ENCODE peak calls at places on chromosomes 7 and 10, in six cellular contexts. K, J, N, U, F and R are unnamed samples.

GRCh38 chr10:64859911-64860310 is 1338.7 kb downstream of the REEP3 start:
- DNase-seq in F (no peak), N (no peak), K (no peak), J (no peak), U (no peak), R (no peak)

GRCh38 chr7:17844022-17844421 is 96.3 kb downstream of the SNX13 start:
- DNase-seq in N (no peak), J (no peak), U (no peak), F (no peak), K (no peak), R (no peak)

GRCh38 chr10:30701471-30702173 is 72.1 kb upstream of the LYZL2 start:
- DNase-seq in F (no peak), U (no peak), J (no peak), N (peak; percentile 75), K (peak; percentile 62), R (no peak)

GRCh38 chr10:35342381-35342780 is 6.1 kb downstream of the CCNY start:
- DNase-seq in U (no peak), F (no peak), J (no peak), N (no peak), K (no peak), R (no peak)

GRCh38 chr7:129010075-129010474 is 44.8 kb downstream of the TNPO3 start:
- DNase-seq in J (no peak), K (no peak), U (no peak), N (no peak), F (no peak), R (no peak)

GRCh38 chr7:133235212-133235883 is 17.5 kb upstream of the EXOC4 start:
- DNase-seq in K (no peak), N (peak; percentile 31), F (no peak), U (no peak), J (no peak), R (no peak)

GRCh38 chr7:141451232-141451631 is 100.0 kb upstream of the AGK start:
- DNase-seq in K (no peak), U (no peak), F (no peak), N (no peak), J (no peak), R (no peak)

GRCh38 chr7:99033765-99034164 is 110.1 kb downstream of the SMURF1 start:
- DNase-seq in J (no peak), N (no peak), F (no peak), U (no peak), K (no peak), R (no peak)

GRCh38 chr7:1899951-1900762 is 230.1 kb downstream of the ELFN1 start:
- DNase-seq in F (no peak), K (no peak), J (no peak), N (no peak), U (no peak), R (no peak)

GRCh38 chr10:118807512-118808305 is 52.9 kb upstream of the CACUL1 start:
- DNase-seq in N (no peak), K (no peak), J (no peak), U (no peak), F (peak; percentile 72), R (no peak)

GRCh38 chr7:112669306-112669705 is 120.9 kb downstream of the TMEM168 start:
- DNase-seq in J (no peak), U (no peak), N (no peak), K (no peak), F (no peak), R (no peak)
- H2BK120ac ChIP-seq in J (no peak overlapping the region), U (no peak overlapping the region), N (no peak overlapping the region), K (no peak overlapping the region), F (no peak overlapping the region), R (no peak overlapping the region)

DNA sequence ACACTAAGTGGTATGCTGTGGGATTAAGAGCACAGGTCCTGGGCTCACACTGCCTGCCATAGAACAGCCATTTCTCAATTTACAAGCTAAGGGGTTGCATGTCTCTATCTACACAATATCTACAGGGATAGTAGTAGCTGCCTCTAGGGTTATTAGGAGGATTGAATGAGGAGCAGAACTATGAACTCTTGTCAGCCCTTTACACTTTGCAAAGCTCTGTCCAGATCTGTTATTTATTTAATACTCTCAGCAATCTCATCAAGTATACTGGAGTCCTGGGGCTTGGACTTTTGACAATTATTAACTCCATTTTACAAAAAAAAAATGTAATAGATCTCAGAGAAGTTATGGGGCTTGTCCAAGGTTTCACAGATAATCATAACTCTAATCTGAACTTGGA is 6.8 kb downstream of the OPALIN start:
- DNase-seq in F (no peak), K (no peak), J (no peak), U (no peak), N (no peak), R (no peak)
- H2AFZ ChIP-seq in F (no peak overlapping the region), K (no peak overlapping the region), J (no peak overlapping the region), U (no peak overlapping the region), N (no peak overlapping the region), R (no peak overlapping the region)

DNA sequence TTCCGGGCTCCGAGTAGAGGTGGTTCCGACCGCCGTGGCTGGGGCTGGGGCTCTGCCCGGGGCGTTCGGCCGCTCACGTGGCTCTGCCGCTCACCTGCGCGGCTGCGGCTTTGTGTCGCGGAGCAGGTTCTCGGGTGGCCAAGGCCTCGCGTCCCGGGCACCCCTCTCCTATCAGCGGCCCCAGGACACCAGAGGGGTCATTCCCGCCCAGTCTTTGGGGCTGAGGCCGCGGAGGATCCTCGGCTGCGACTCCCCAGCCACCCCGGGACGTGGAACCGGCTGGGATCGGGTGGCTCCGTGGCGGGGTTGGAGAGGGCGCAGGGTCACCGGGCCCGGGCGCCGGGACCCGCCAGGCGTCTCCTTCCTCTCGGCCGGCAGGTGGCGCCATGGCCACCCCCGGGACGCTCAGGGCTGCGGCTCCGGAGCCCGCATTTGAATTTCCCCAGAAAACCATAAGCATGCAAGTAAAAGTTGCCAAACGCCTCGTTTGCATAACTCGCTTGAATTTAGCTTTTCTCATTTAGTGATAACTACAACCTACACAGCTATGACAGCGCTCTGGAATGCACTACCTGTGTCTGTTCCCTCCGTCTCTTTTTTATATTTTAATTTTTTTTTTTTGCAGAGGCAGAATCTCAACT is 1.2 kb downstream of the COL26A1 start:
- DNase-seq in U (peak; percentile 89), F (peak; percentile 94), N (peak; percentile 40), K (peak; percentile 55), J (peak; percentile 78), R (peak; percentile 76)
- H2BK120ac ChIP-seq in U (peak overlapping the region; percentile 87), F (peak overlapping the region; percentile 73), N (no peak overlapping the region), K (no peak overlapping the region), J (peak overlapping the region; percentile 81), R (no peak overlapping the region)

GRCh38 chr7:52254396-52255025 is 780.9 kb upstream of the POM121L12 start:
- DNase-seq in F (no peak), U (no peak), K (no peak), N (no peak), J (no peak), R (no peak)
- H2AFZ ChIP-seq in F (no peak overlapping the region), U (no peak overlapping the region), K (no peak overlapping the region), N (no peak overlapping the region), J (peak overlapping the region; percentile 84), R (no peak overlapping the region)

GRCh38 chr10:74826142-74827044 is at the start of gene KAT6B:
- DNase-seq in N (peak; percentile 100), F (peak; percentile 100), U (peak; percentile 99), J (peak; percentile 100), K (peak; percentile 100), R (peak; percentile 100)
- H2BK120ac ChIP-seq in N (peak within 1 kb of the TSS; percentile 61), F (peak within 1 kb of the TSS; percentile 99), U (no peak within 1 kb of the TSS), J (peak within 1 kb of the TSS; percentile 98), K (peak within 1 kb of the TSS; percentile 95), R (no peak within 1 kb of the TSS)

DNA sequence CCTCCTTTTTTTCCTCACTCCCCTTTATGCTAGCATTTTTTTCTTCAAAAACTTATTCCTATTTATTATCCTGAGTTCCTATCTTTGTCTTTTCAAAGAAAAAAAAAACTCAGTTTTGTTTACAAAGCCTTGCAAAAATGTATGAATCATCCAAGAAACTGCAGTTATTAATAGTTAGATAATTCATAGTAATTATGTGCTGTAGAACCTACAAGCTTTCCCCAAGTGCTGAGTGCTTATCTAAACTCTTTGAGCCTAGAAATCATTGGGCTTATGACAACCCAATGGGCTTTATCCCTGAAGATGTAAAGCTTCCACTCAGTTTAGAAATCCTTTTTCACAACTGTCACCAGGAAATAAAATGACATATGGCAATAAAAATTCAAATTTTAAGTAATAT is 145.9 kb upstream of the WNT16 start:
- DNase-seq in U (no peak), K (no peak), F (no peak), J (no peak), N (peak; percentile 21), R (no peak)
- H2AFZ ChIP-seq in U (no peak overlapping the region), K (no peak overlapping the region), F (no peak overlapping the region), J (no peak overlapping the region), N (no peak overlapping the region), R (no peak overlapping the region)

DNA sequence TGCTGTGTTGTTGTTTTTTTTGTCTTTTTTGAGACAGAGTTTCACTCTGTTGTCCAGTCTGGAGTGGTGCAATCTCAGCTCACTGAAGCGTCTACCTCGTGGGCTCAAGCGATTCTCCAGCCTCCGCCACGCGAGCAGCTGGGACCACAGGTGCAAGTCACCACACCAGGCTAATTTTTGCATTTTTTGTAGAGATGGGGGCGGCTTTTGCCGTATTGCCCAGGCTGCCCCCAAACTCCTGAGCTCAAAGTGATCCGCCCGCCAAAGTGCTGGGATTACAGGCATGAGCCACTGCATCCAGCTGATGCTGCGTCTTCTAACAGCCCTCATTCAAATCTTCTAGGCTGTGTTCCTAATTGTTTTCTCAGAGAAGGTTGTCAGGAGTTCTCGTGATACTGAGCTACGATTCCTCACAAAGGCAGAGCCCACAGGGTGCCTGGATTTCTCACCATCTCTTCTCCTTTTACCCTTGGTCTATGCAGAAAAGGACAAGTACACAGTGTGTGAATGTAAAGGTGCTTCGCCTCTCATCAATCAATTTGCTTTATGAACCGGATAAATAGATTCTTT is 247.2 kb upstream of the PTN start:
- DNase-seq in U (no peak), N (no peak), K (no peak), F (no peak), J (no peak), R (peak; percentile 30)
- H2BK120ac ChIP-seq in U (no peak overlapping the region), N (peak overlapping the region; percentile 96), K (peak overlapping the region; percentile 29), F (no peak overlapping the region), J (no peak overlapping the region), R (no peak overlapping the region)

DNA sequence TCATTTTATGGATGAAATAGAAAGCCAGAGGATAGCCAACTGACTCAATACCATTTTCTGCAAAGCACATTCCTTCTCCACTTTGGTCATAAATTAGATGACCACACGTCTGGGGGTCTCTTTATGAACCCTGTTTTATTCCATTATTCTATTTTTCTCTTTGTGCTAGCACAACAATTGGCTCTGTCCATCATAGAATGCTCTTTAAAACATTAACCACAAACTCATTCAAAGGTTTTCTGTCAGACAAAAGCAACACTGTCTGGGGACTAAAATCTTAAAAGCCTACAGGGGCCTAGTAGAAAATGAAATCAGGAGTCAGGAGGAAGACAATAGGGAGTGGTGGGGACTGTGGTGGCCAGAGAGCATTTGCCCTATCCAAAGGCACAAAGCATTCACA is 4.3 kb downstream of the CUBN start:
- DNase-seq in U (no peak), J (no peak), K (no peak), N (no peak), F (no peak), R (no peak)
- H2AFZ ChIP-seq in U (no peak overlapping the region), J (no peak overlapping the region), K (no peak overlapping the region), N (no peak overlapping the region), F (no peak overlapping the region), R (no peak overlapping the region)

GRCh38 chr7:142960955-142961512 is 1.1 kb downstream of the KEL start:
- DNase-seq in K (no peak), F (no peak), N (no peak), J (no peak), U (no peak), R (no peak)
- H2BK120ac ChIP-seq in K (no peak overlapping the region), F (no peak overlapping the region), N (no peak overlapping the region), J (no peak overlapping the region), U (no peak overlapping the region), R (no peak overlapping the region)